ENCODE peak calls at places on chromosomes 12 and 14, in ten cellular contexts. One of them, this sample, is unnamed.

GRCh38 chr12:12451063-12451462 is 94.2 kb downstream of the BORCS5 start:
- DNase-seq in PC-3: peak; percentile 68
- DNase-seq in CD14-positive monocyte: no peak
- DNase-seq in GM10248: no peak
- DNase-seq in HFFc6: no peak
- DNase-seq in NCI-H1092 treated with DMSO at 0.1 percent for 48 hours: no peak
- DNase-seq in astrocyte of the spinal cord: no peak
- DNase-seq in activated T-helper 2 cell treated with anti-CD3 and anti-CD28 coated beads, Interferon-gamma antibody, Interleukin-2, Interleukin-4, amounts not matched to agents 10 μg/mL and 5 μg/mL and 100 μg/mL, durations not matched to agents 14 hours and 24 hours and 36 hours: no peak
- DNase-seq in spleen: no peak
- DNase-seq in tibial artery: no peak
- DNase-seq in this sample: no peak

GRCh38 chr14:36996133-36996856 is 176.1 kb downstream of the SLC25A21 start:
- DNase-seq in PC-3: peak; percentile 91
- DNase-seq in CD14-positive monocyte: no peak
- DNase-seq in GM10248: no peak
- DNase-seq in HFFc6: peak; percentile 62
- DNase-seq in NCI-H1092 treated with DMSO at 0.1 percent for 48 hours: no peak
- DNase-seq in astrocyte of the spinal cord: peak; percentile 68
- DNase-seq in activated T-helper 2 cell treated with anti-CD3 and anti-CD28 coated beads, Interferon-gamma antibody, Interleukin-2, Interleukin-4, amounts not matched to agents 10 μg/mL and 5 μg/mL and 100 μg/mL, durations not matched to agents 14 hours and 24 hours and 36 hours: no peak
- DNase-seq in spleen: no peak
- DNase-seq in tibial artery: no peak
- DNase-seq in this sample: no peak

GRCh38 chr14:92439551-92440344 is 73.8 kb upstream of the RIN3 start:
- DNase-seq in PC-3: no peak
- DNase-seq in CD14-positive monocyte: no peak
- DNase-seq in GM10248: no peak
- DNase-seq in HFFc6: no peak
- DNase-seq in NCI-H1092 treated with DMSO at 0.1 percent for 48 hours: peak; percentile 21
- DNase-seq in astrocyte of the spinal cord: no peak
- DNase-seq in activated T-helper 2 cell treated with anti-CD3 and anti-CD28 coated beads, Interferon-gamma antibody, Interleukin-2, Interleukin-4, amounts not matched to agents 10 μg/mL and 5 μg/mL and 100 μg/mL, durations not matched to agents 14 hours and 24 hours and 36 hours: no peak
- DNase-seq in spleen: no peak
- DNase-seq in tibial artery: no peak
- DNase-seq in this sample: no peak

GRCh38 chr14:83757896-83758295 is 1772.0 kb upstream of the FLRT2 start:
- DNase-seq in PC-3: no peak
- DNase-seq in CD14-positive monocyte: no peak
- DNase-seq in GM10248: no peak
- DNase-seq in HFFc6: peak; percentile 14
- DNase-seq in NCI-H1092 treated with DMSO at 0.1 percent for 48 hours: no peak
- DNase-seq in astrocyte of the spinal cord: no peak
- DNase-seq in activated T-helper 2 cell treated with anti-CD3 and anti-CD28 coated beads, Interferon-gamma antibody, Interleukin-2, Interleukin-4, amounts not matched to agents 10 μg/mL and 5 μg/mL and 100 μg/mL, durations not matched to agents 14 hours and 24 hours and 36 hours: no peak
- DNase-seq in spleen: no peak
- DNase-seq in tibial artery: no peak
- DNase-seq in this sample: no peak

GRCh38 chr14:63543826-63544320 is 696 bp upstream of the PPP2R5E start:
- DNase-seq in PC-3: no peak
- DNase-seq in CD14-positive monocyte: no peak
- DNase-seq in GM10248: no peak
- DNase-seq in HFFc6: no peak
- DNase-seq in NCI-H1092 treated with DMSO at 0.1 percent for 48 hours: peak; percentile 67
- DNase-seq in astrocyte of the spinal cord: peak; percentile 16
- DNase-seq in activated T-helper 2 cell treated with anti-CD3 and anti-CD28 coated beads, Interferon-gamma antibody, Interleukin-2, Interleukin-4, amounts not matched to agents 10 μg/mL and 5 μg/mL and 100 μg/mL, durations not matched to agents 14 hours and 24 hours and 36 hours: no peak
- DNase-seq in spleen: no peak
- DNase-seq in tibial artery: no peak
- DNase-seq in this sample: peak; percentile 30

GRCh38 chr14:22768947-22769346 is 2.5 kb downstream of the OXA1L start:
- DNase-seq in PC-3: no peak
- DNase-seq in CD14-positive monocyte: no peak
- DNase-seq in GM10248: no peak
- DNase-seq in HFFc6: no peak
- DNase-seq in NCI-H1092 treated with DMSO at 0.1 percent for 48 hours: no peak
- DNase-seq in astrocyte of the spinal cord: no peak
- DNase-seq in activated T-helper 2 cell treated with anti-CD3 and anti-CD28 coated beads, Interferon-gamma antibody, Interleukin-2, Interleukin-4, amounts not matched to agents 10 μg/mL and 5 μg/mL and 100 μg/mL, durations not matched to agents 14 hours and 24 hours and 36 hours: no peak
- DNase-seq in spleen: no peak
- DNase-seq in tibial artery: no peak
- DNase-seq in this sample: no peak

GRCh38 chr12:111715242-111715641 is 29.4 kb downstream of the ACAD10 start:
- DNase-seq in PC-3: no peak
- DNase-seq in CD14-positive monocyte: no peak
- DNase-seq in GM10248: no peak
- DNase-seq in HFFc6: peak; percentile 2
- DNase-seq in NCI-H1092 treated with DMSO at 0.1 percent for 48 hours: peak; percentile 25
- DNase-seq in astrocyte of the spinal cord: peak; percentile 10
- DNase-seq in activated T-helper 2 cell treated with anti-CD3 and anti-CD28 coated beads, Interferon-gamma antibody, Interleukin-2, Interleukin-4, amounts not matched to agents 10 μg/mL and 5 μg/mL and 100 μg/mL, durations not matched to agents 14 hours and 24 hours and 36 hours: no peak
- DNase-seq in spleen: no peak
- DNase-seq in tibial artery: no peak
- DNase-seq in this sample: no peak

GRCh38 chr12:125029756-125030358 is 35.4 kb upstream of the AACS start:
- DNase-seq in PC-3: no peak
- DNase-seq in CD14-positive monocyte: no peak
- DNase-seq in GM10248: no peak
- DNase-seq in HFFc6: no peak
- DNase-seq in NCI-H1092 treated with DMSO at 0.1 percent for 48 hours: no peak
- DNase-seq in astrocyte of the spinal cord: peak; percentile 6
- DNase-seq in activated T-helper 2 cell treated with anti-CD3 and anti-CD28 coated beads, Interferon-gamma antibody, Interleukin-2, Interleukin-4, amounts not matched to agents 10 μg/mL and 5 μg/mL and 100 μg/mL, durations not matched to agents 14 hours and 24 hours and 36 hours: no peak
- DNase-seq in spleen: no peak
- DNase-seq in tibial artery: no peak
- DNase-seq in this sample: no peak

GRCh38 chr12:32826807-32827412 is 69.7 kb downstream of the PKP2 start:
- DNase-seq in PC-3: no peak
- DNase-seq in CD14-positive monocyte: no peak
- DNase-seq in GM10248: no peak
- DNase-seq in HFFc6: no peak
- DNase-seq in NCI-H1092 treated with DMSO at 0.1 percent for 48 hours: no peak
- DNase-seq in astrocyte of the spinal cord: no peak
- DNase-seq in activated T-helper 2 cell treated with anti-CD3 and anti-CD28 coated beads, Interferon-gamma antibody, Interleukin-2, Interleukin-4, amounts not matched to agents 10 μg/mL and 5 μg/mL and 100 μg/mL, durations not matched to agents 14 hours and 24 hours and 36 hours: no peak
- DNase-seq in spleen: no peak
- DNase-seq in tibial artery: no peak
- DNase-seq in this sample: no peak

GRCh38 chr14:103116645-103117044 is 6.6 kb upstream of the TNFAIP2 start:
- DNase-seq in PC-3: no peak
- DNase-seq in CD14-positive monocyte: no peak
- DNase-seq in GM10248: no peak
- DNase-seq in HFFc6: no peak
- DNase-seq in NCI-H1092 treated with DMSO at 0.1 percent for 48 hours: no peak
- DNase-seq in astrocyte of the spinal cord: no peak
- DNase-seq in activated T-helper 2 cell treated with anti-CD3 and anti-CD28 coated beads, Interferon-gamma antibody, Interleukin-2, Interleukin-4, amounts not matched to agents 10 μg/mL and 5 μg/mL and 100 μg/mL, durations not matched to agents 14 hours and 24 hours and 36 hours: no peak
- DNase-seq in spleen: no peak
- DNase-seq in tibial artery: no peak
- DNase-seq in this sample: no peak

GRCh38 chr12:113135178-113136127 is at the start of gene RASAL1:
- DNase-seq in PC-3: peak; percentile 44
- DNase-seq in CD14-positive monocyte: no peak
- DNase-seq in GM10248: peak; percentile 81
- DNase-seq in HFFc6: no peak
- DNase-seq in NCI-H1092 treated with DMSO at 0.1 percent for 48 hours: peak; percentile 9
- DNase-seq in astrocyte of the spinal cord: no peak
- DNase-seq in activated T-helper 2 cell treated with anti-CD3 and anti-CD28 coated beads, Interferon-gamma antibody, Interleukin-2, Interleukin-4, amounts not matched to agents 10 μg/mL and 5 μg/mL and 100 μg/mL, durations not matched to agents 14 hours and 24 hours and 36 hours: peak; percentile 65
- DNase-seq in spleen: peak; percentile 88
- DNase-seq in tibial artery: no peak
- DNase-seq in this sample: peak; percentile 44

GRCh38 chr14:99679996-99680395 is 4.1 kb upstream of the CYP46A1 start:
- DNase-seq in PC-3: no peak
- DNase-seq in CD14-positive monocyte: no peak
- DNase-seq in GM10248: no peak
- DNase-seq in HFFc6: no peak
- DNase-seq in NCI-H1092 treated with DMSO at 0.1 percent for 48 hours: no peak
- DNase-seq in astrocyte of the spinal cord: no peak
- DNase-seq in activated T-helper 2 cell treated with anti-CD3 and anti-CD28 coated beads, Interferon-gamma antibody, Interleukin-2, Interleukin-4, amounts not matched to agents 10 μg/mL and 5 μg/mL and 100 μg/mL, durations not matched to agents 14 hours and 24 hours and 36 hours: no peak
- DNase-seq in spleen: no peak
- DNase-seq in tibial artery: peak; percentile 50
- DNase-seq in this sample: no peak

GRCh38 chr14:73833530-73834257 is 17.9 kb upstream of the PTGR2 start:
- DNase-seq in PC-3: no peak
- DNase-seq in CD14-positive monocyte: no peak
- DNase-seq in GM10248: no peak
- DNase-seq in HFFc6: no peak
- DNase-seq in NCI-H1092 treated with DMSO at 0.1 percent for 48 hours: no peak
- DNase-seq in astrocyte of the spinal cord: peak; percentile 84
- DNase-seq in activated T-helper 2 cell treated with anti-CD3 and anti-CD28 coated beads, Interferon-gamma antibody, Interleukin-2, Interleukin-4, amounts not matched to agents 10 μg/mL and 5 μg/mL and 100 μg/mL, durations not matched to agents 14 hours and 24 hours and 36 hours: no peak
- DNase-seq in spleen: no peak
- DNase-seq in tibial artery: no peak
- DNase-seq in this sample: no peak

GRCh38 chr12:128076188-128076587 is 190.8 kb upstream of the TMEM132C start:
- DNase-seq in PC-3: peak; percentile 72
- DNase-seq in CD14-positive monocyte: no peak
- DNase-seq in GM10248: no peak
- DNase-seq in HFFc6: peak; percentile 13
- DNase-seq in NCI-H1092 treated with DMSO at 0.1 percent for 48 hours: no peak
- DNase-seq in astrocyte of the spinal cord: peak; percentile 88
- DNase-seq in activated T-helper 2 cell treated with anti-CD3 and anti-CD28 coated beads, Interferon-gamma antibody, Interleukin-2, Interleukin-4, amounts not matched to agents 10 μg/mL and 5 μg/mL and 100 μg/mL, durations not matched to agents 14 hours and 24 hours and 36 hours: no peak
- DNase-seq in spleen: no peak
- DNase-seq in tibial artery: no peak
- DNase-seq in this sample: no peak

GRCh38 chr12:32087301-32087700 is 19.3 kb upstream of the BICD1 start:
- DNase-seq in PC-3: no peak
- DNase-seq in CD14-positive monocyte: no peak
- DNase-seq in GM10248: peak; percentile 32
- DNase-seq in HFFc6: no peak
- DNase-seq in NCI-H1092 treated with DMSO at 0.1 percent for 48 hours: no peak
- DNase-seq in astrocyte of the spinal cord: no peak
- DNase-seq in activated T-helper 2 cell treated with anti-CD3 and anti-CD28 coated beads, Interferon-gamma antibody, Interleukin-2, Interleukin-4, amounts not matched to agents 10 μg/mL and 5 μg/mL and 100 μg/mL, durations not matched to agents 14 hours and 24 hours and 36 hours: no peak
- DNase-seq in spleen: no peak
- DNase-seq in tibial artery: no peak
- DNase-seq in this sample: no peak

GRCh38 chr14:54603362-54603761 is 36.4 kb downstream of the SAMD4A start:
- DNase-seq in PC-3: peak; percentile 86
- DNase-seq in CD14-positive monocyte: no peak
- DNase-seq in GM10248: no peak
- DNase-seq in HFFc6: peak; percentile 66
- DNase-seq in NCI-H1092 treated with DMSO at 0.1 percent for 48 hours: no peak
- DNase-seq in astrocyte of the spinal cord: peak; percentile 61
- DNase-seq in activated T-helper 2 cell treated with anti-CD3 and anti-CD28 coated beads, Interferon-gamma antibody, Interleukin-2, Interleukin-4, amounts not matched to agents 10 μg/mL and 5 μg/mL and 100 μg/mL, durations not matched to agents 14 hours and 24 hours and 36 hours: no peak
- DNase-seq in spleen: no peak
- DNase-seq in tibial artery: no peak
- DNase-seq in this sample: peak; percentile 30

GRCh38 chr14:101620039-101620788 is 58.9 kb downstream of the DIO3 start:
- DNase-seq in PC-3: no peak
- DNase-seq in CD14-positive monocyte: peak; percentile 40
- DNase-seq in GM10248: peak; percentile 9
- DNase-seq in HFFc6: no peak
- DNase-seq in NCI-H1092 treated with DMSO at 0.1 percent for 48 hours: no peak
- DNase-seq in astrocyte of the spinal cord: no peak
- DNase-seq in activated T-helper 2 cell treated with anti-CD3 and anti-CD28 coated beads, Interferon-gamma antibody, Interleukin-2, Interleukin-4, amounts not matched to agents 10 μg/mL and 5 μg/mL and 100 μg/mL, durations not matched to agents 14 hours and 24 hours and 36 hours: no peak
- DNase-seq in spleen: peak; percentile 59
- DNase-seq in tibial artery: no peak
- DNase-seq in this sample: no peak

GRCh38 chr14:103008768-103009342 is 48.5 kb downstream of the CDC42BPB start:
- DNase-seq in PC-3: peak; percentile 61
- DNase-seq in CD14-positive monocyte: no peak
- DNase-seq in GM10248: no peak
- DNase-seq in HFFc6: peak; percentile 19
- DNase-seq in NCI-H1092 treated with DMSO at 0.1 percent for 48 hours: peak; percentile 30
- DNase-seq in astrocyte of the spinal cord: peak; percentile 20
- DNase-seq in activated T-helper 2 cell treated with anti-CD3 and anti-CD28 coated beads, Interferon-gamma antibody, Interleukin-2, Interleukin-4, amounts not matched to agents 10 μg/mL and 5 μg/mL and 100 μg/mL, durations not matched to agents 14 hours and 24 hours and 36 hours: no peak
- DNase-seq in spleen: peak; percentile 50
- DNase-seq in tibial artery: no peak
- DNase-seq in this sample: peak; percentile 23